ENCODE peak calls at places on chromosomes 13 and 19, in seven cellular contexts. One of them, this sample, is unnamed.

GRCh38 chr19:42207767-42208259 is 9.7 kb downstream of the DEDD2 start:
- DNase-seq in EL: peak; percentile 89
- DNase-seq in AG09319: no peak
- DNase-seq in testis: no peak
- DNase-seq in trophoblast cell: no peak
- DNase-seq in caudate nucleus: no peak
- DNase-seq in EH: peak; percentile 88
- DNase-seq in this sample: no peak

GRCh38 chr13:48411281-48412099 is 1.4 kb downstream of the LPAR6 start:
- DNase-seq in EL: peak; percentile 21
- DNase-seq in AG09319: no peak
- DNase-seq in testis: no peak
- DNase-seq in trophoblast cell: no peak
- DNase-seq in caudate nucleus: no peak
- DNase-seq in EH: peak; percentile 37
- DNase-seq in this sample: no peak

GRCh38 chr19:47353307-47353712 is 4.2 kb downstream of the DHX34 start:
- DNase-seq in EL: no peak
- DNase-seq in AG09319: no peak
- DNase-seq in testis: no peak
- DNase-seq in trophoblast cell: no peak
- DNase-seq in caudate nucleus: no peak
- DNase-seq in EH: no peak
- DNase-seq in this sample: peak; percentile 53

GRCh38 chr19:40962460-40962961 is 28.6 kb upstream of the CYP2B6 start:
- DNase-seq in EL: peak; percentile 86
- DNase-seq in AG09319: no peak
- DNase-seq in testis: no peak
- DNase-seq in trophoblast cell: no peak
- DNase-seq in caudate nucleus: no peak
- DNase-seq in EH: peak; percentile 84
- DNase-seq in this sample: no peak

GRCh38 chr13:108575430-108575829 is 54.0 kb upstream of the MYO16 start:
- DNase-seq in EL: no peak
- DNase-seq in AG09319: no peak
- DNase-seq in testis: no peak
- DNase-seq in trophoblast cell: no peak
- DNase-seq in caudate nucleus: no peak
- DNase-seq in EH: no peak
- DNase-seq in this sample: no peak

GRCh38 chr19:6073858-6074708 is 36.2 kb downstream of the RFX2 start:
- DNase-seq in EL: no peak
- DNase-seq in AG09319: no peak
- DNase-seq in testis: no peak
- DNase-seq in trophoblast cell: no peak
- DNase-seq in caudate nucleus: no peak
- DNase-seq in EH: no peak
- DNase-seq in this sample: no peak

GRCh38 chr13:114241918-114242317 is 7.2 kb downstream of the CDC16 start:
- DNase-seq in EL: no peak
- DNase-seq in AG09319: no peak
- DNase-seq in testis: no peak
- DNase-seq in trophoblast cell: no peak
- DNase-seq in caudate nucleus: no peak
- DNase-seq in EH: no peak
- DNase-seq in this sample: no peak

GRCh38 chr19:4866595-4867424 is 657 bp downstream of the PLIN3 start:
- DNase-seq in EL: peak; percentile 64
- DNase-seq in AG09319: no peak
- DNase-seq in testis: peak; percentile 75
- DNase-seq in trophoblast cell: no peak
- DNase-seq in caudate nucleus: no peak
- DNase-seq in EH: peak; percentile 53
- DNase-seq in this sample: no peak

GRCh38 chr19:49585023-49585422 is 3.9 kb downstream of the PRRG2 start:
- DNase-seq in EL: no peak
- DNase-seq in AG09319: no peak
- DNase-seq in testis: no peak
- DNase-seq in trophoblast cell: no peak
- DNase-seq in caudate nucleus: no peak
- DNase-seq in EH: no peak
- DNase-seq in this sample: no peak

GRCh38 chr19:34808566-34808965 is 35.6 kb upstream of the ZNF599 start:
- DNase-seq in EL: peak; percentile 81
- DNase-seq in AG09319: no peak
- DNase-seq in testis: no peak
- DNase-seq in trophoblast cell: peak; percentile 2
- DNase-seq in caudate nucleus: no peak
- DNase-seq in EH: peak; percentile 65
- DNase-seq in this sample: no peak

GRCh38 chr13:74191036-74191809 is 57.0 kb upstream of the KLF12 start:
- DNase-seq in EL: peak; percentile 30
- DNase-seq in AG09319: no peak
- DNase-seq in testis: no peak
- DNase-seq in trophoblast cell: no peak
- DNase-seq in caudate nucleus: no peak
- DNase-seq in EH: no peak
- DNase-seq in this sample: no peak

GRCh38 chr19:45952691-45953505 is 20.8 kb downstream of the NOVA2 start:
- DNase-seq in EL: peak; percentile 38
- DNase-seq in AG09319: peak; percentile 8
- DNase-seq in testis: peak; percentile 86
- DNase-seq in trophoblast cell: peak; percentile 43
- DNase-seq in caudate nucleus: peak; percentile 24
- DNase-seq in EH: peak; percentile 58
- DNase-seq in this sample: peak; percentile 45

GRCh38 chr19:10625003-10625761 is at the start of gene SLC44A2:
- DNase-seq in EL: peak; percentile 75
- DNase-seq in AG09319: no peak
- DNase-seq in testis: peak; percentile 86
- DNase-seq in trophoblast cell: peak; percentile 92
- DNase-seq in caudate nucleus: peak; percentile 85
- DNase-seq in EH: peak; percentile 74
- DNase-seq in this sample: peak; percentile 53

GRCh38 chr19:31232220-31232619 is 117.0 kb downstream of the TSHZ3 start:
- DNase-seq in EL: no peak
- DNase-seq in AG09319: no peak
- DNase-seq in testis: no peak
- DNase-seq in trophoblast cell: no peak
- DNase-seq in caudate nucleus: no peak
- DNase-seq in EH: peak; percentile 24
- DNase-seq in this sample: no peak

GRCh38 chr13:28716511-28716910 is 2.3 kb downstream of the SLC46A3 start:
- DNase-seq in EL: peak; percentile 89
- DNase-seq in AG09319: no peak
- DNase-seq in testis: no peak
- DNase-seq in trophoblast cell: no peak
- DNase-seq in caudate nucleus: no peak
- DNase-seq in EH: peak; percentile 93
- DNase-seq in this sample: peak; percentile 51

GRCh38 chr13:24802074-24802473 is 38.1 kb downstream of the RNF17 start:
- DNase-seq in EL: peak; percentile 6
- DNase-seq in AG09319: no peak
- DNase-seq in testis: no peak
- DNase-seq in trophoblast cell: no peak
- DNase-seq in caudate nucleus: no peak
- DNase-seq in EH: peak; percentile 1
- DNase-seq in this sample: no peak

GRCh38 chr19:32498641-32499200 is 82.3 kb upstream of the PDCD5 start:
- DNase-seq in EL: peak; percentile 1
- DNase-seq in AG09319: no peak
- DNase-seq in testis: no peak
- DNase-seq in trophoblast cell: no peak
- DNase-seq in caudate nucleus: no peak
- DNase-seq in EH: peak; percentile 6
- DNase-seq in this sample: no peak

GRCh38 chr13:45931211-45931610 is 79.7 kb upstream of the SIAH3 start:
- DNase-seq in EL: no peak
- DNase-seq in AG09319: no peak
- DNase-seq in testis: no peak
- DNase-seq in trophoblast cell: no peak
- DNase-seq in caudate nucleus: no peak
- DNase-seq in EH: no peak
- DNase-seq in this sample: no peak

GRCh38 chr19:9934132-9934950 is 2.0 kb downstream of the OLFM2 start:
- DNase-seq in EL: peak; percentile 77
- DNase-seq in AG09319: no peak
- DNase-seq in testis: peak; percentile 90
- DNase-seq in trophoblast cell: peak; percentile 23
- DNase-seq in caudate nucleus: peak; percentile 69
- DNase-seq in EH: peak; percentile 93
- DNase-seq in this sample: peak; percentile 42

GRCh38 chr13:52599853-52600603 is 42.2 kb upstream of the HNRNPA1L2 start:
- DNase-seq in EL: peak; percentile 50
- DNase-seq in AG09319: no peak
- DNase-seq in testis: peak; percentile 53
- DNase-seq in trophoblast cell: no peak
- DNase-seq in caudate nucleus: no peak
- DNase-seq in EH: peak; percentile 50
- DNase-seq in this sample: peak; percentile 61

GRCh38 chr13:37598572-37598971 is at the start of gene POSTN:
- DNase-seq in EL: no peak
- DNase-seq in AG09319: no peak
- DNase-seq in testis: no peak
- DNase-seq in trophoblast cell: no peak
- DNase-seq in caudate nucleus: no peak
- DNase-seq in EH: peak; percentile 23
- DNase-seq in this sample: no peak

GRCh38 chr19:57067440-57067839 is 52.3 kb upstream of the USP29 start:
- DNase-seq in EL: no peak
- DNase-seq in AG09319: no peak
- DNase-seq in testis: no peak
- DNase-seq in trophoblast cell: no peak
- DNase-seq in caudate nucleus: no peak
- DNase-seq in EH: no peak
- DNase-seq in this sample: no peak

GRCh38 chr13:50650936-50651638 is 192.4 kb downstream of the DLEU7 start:
- DNase-seq in EL: peak; percentile 13
- DNase-seq in AG09319: peak; percentile 12
- DNase-seq in testis: no peak
- DNase-seq in trophoblast cell: no peak
- DNase-seq in caudate nucleus: no peak
- DNase-seq in EH: peak; percentile 24
- DNase-seq in this sample: no peak

GRCh38 chr13:59409211-59409610 is 754.5 kb downstream of the DIAPH3 start:
- DNase-seq in EL: no peak
- DNase-seq in AG09319: no peak
- DNase-seq in testis: peak; percentile 49
- DNase-seq in trophoblast cell: no peak
- DNase-seq in caudate nucleus: no peak
- DNase-seq in EH: peak; percentile 52
- DNase-seq in this sample: peak; percentile 16

GRCh38 chr13:100128373-100128772 is 39.5 kb downstream of the PCCA start:
- DNase-seq in EL: peak; percentile 23
- DNase-seq in AG09319: no peak
- DNase-seq in testis: no peak
- DNase-seq in trophoblast cell: no peak
- DNase-seq in caudate nucleus: no peak
- DNase-seq in EH: peak; percentile 43
- DNase-seq in this sample: no peak

GRCh38 chr13:44710576-44710975 is 134.4 kb upstream of the TSC22D1 start:
- DNase-seq in EL: peak; percentile 88
- DNase-seq in AG09319: peak; percentile 56
- DNase-seq in testis: no peak
- DNase-seq in trophoblast cell: no peak
- DNase-seq in caudate nucleus: no peak
- DNase-seq in EH: peak; percentile 90
- DNase-seq in this sample: no peak

GRCh38 chr19:17479325-17479791 is 9.0 kb downstream of the SLC27A1 start:
- DNase-seq in EL: peak; percentile 83
- DNase-seq in AG09319: no peak
- DNase-seq in testis: no peak
- DNase-seq in trophoblast cell: peak; percentile 69
- DNase-seq in caudate nucleus: no peak
- DNase-seq in EH: peak; percentile 89
- DNase-seq in this sample: no peak

GRCh38 chr19:6213266-6213595 is 66.5 kb downstream of the MLLT1 start:
- DNase-seq in EL: no peak
- DNase-seq in AG09319: no peak
- DNase-seq in testis: no peak
- DNase-seq in trophoblast cell: no peak
- DNase-seq in caudate nucleus: no peak
- DNase-seq in EH: no peak
- DNase-seq in this sample: no peak

GRCh38 chr13:76980075-76980718 is 11.7 kb upstream of the CLN5 start:
- DNase-seq in EL: peak; percentile 51
- DNase-seq in AG09319: no peak
- DNase-seq in testis: peak; percentile 88
- DNase-seq in trophoblast cell: peak; percentile 66
- DNase-seq in caudate nucleus: peak; percentile 28
- DNase-seq in EH: peak; percentile 53
- DNase-seq in this sample: peak; percentile 76

GRCh38 chr19:5225486-5226345 is 114.9 kb downstream of the PTPRS start:
- DNase-seq in EL: no peak
- DNase-seq in AG09319: no peak
- DNase-seq in testis: no peak
- DNase-seq in trophoblast cell: no peak
- DNase-seq in caudate nucleus: peak; percentile 14
- DNase-seq in EH: no peak
- DNase-seq in this sample: no peak

GRCh38 chr13:39559838-39560237 is 43.2 kb downstream of the LHFPL6 start:
- DNase-seq in EL: no peak
- DNase-seq in AG09319: no peak
- DNase-seq in testis: no peak
- DNase-seq in trophoblast cell: no peak
- DNase-seq in caudate nucleus: no peak
- DNase-seq in EH: no peak
- DNase-seq in this sample: no peak

GRCh38 chr19:35171730-35172129 is 17.2 kb downstream of the FXYD5 start:
- DNase-seq in EL: no peak
- DNase-seq in AG09319: no peak
- DNase-seq in testis: no peak
- DNase-seq in trophoblast cell: no peak
- DNase-seq in caudate nucleus: no peak
- DNase-seq in EH: no peak
- DNase-seq in this sample: no peak

GRCh38 chr19:4597278-4597974 is 37.9 kb upstream of the SEMA6B start:
- DNase-seq in EL: peak; percentile 33
- DNase-seq in AG09319: no peak
- DNase-seq in testis: no peak
- DNase-seq in trophoblast cell: no peak
- DNase-seq in caudate nucleus: no peak
- DNase-seq in EH: no peak
- DNase-seq in this sample: no peak

GRCh38 chr13:75704194-75704941 is 68.2 kb downstream of the LMO7 start:
- DNase-seq in EL: peak; percentile 71
- DNase-seq in AG09319: no peak
- DNase-seq in testis: no peak
- DNase-seq in trophoblast cell: no peak
- DNase-seq in caudate nucleus: no peak
- DNase-seq in EH: peak; percentile 89
- DNase-seq in this sample: no peak

GRCh38 chr13:22451345-22451744 is 729.4 kb upstream of the SGCG start:
- DNase-seq in EL: no peak
- DNase-seq in AG09319: no peak
- DNase-seq in testis: no peak
- DNase-seq in trophoblast cell: peak; percentile 3
- DNase-seq in caudate nucleus: no peak
- DNase-seq in EH: no peak
- DNase-seq in this sample: peak; percentile 3

GRCh38 chr13:76245216-76245615 is 609.1 kb downstream of the LMO7 start:
- DNase-seq in EL: no peak
- DNase-seq in AG09319: no peak
- DNase-seq in testis: no peak
- DNase-seq in trophoblast cell: no peak
- DNase-seq in caudate nucleus: no peak
- DNase-seq in EH: no peak
- DNase-seq in this sample: no peak

GRCh38 chr19:33304760-33305647 is 2.7 kb upstream of the CEBPA start:
- DNase-seq in EL: no peak
- DNase-seq in AG09319: no peak
- DNase-seq in testis: no peak
- DNase-seq in trophoblast cell: no peak
- DNase-seq in caudate nucleus: no peak
- DNase-seq in EH: no peak
- DNase-seq in this sample: no peak

GRCh38 chr19:31152906-31153305 is 196.3 kb downstream of the TSHZ3 start:
- DNase-seq in EL: peak; percentile 26
- DNase-seq in AG09319: no peak
- DNase-seq in testis: no peak
- DNase-seq in trophoblast cell: no peak
- DNase-seq in caudate nucleus: no peak
- DNase-seq in EH: peak; percentile 42
- DNase-seq in this sample: no peak